ENCODE peak calls at places on chromosome 11, in five cellular contexts. V is fibroblast of pulmonary artery; Z is stimulated activated CD8-positive, alpha-beta memory T cell treated with anti-CD3 and anti-CD28 coated beads, Interleukin-2, amount 100 ng/mL, for 1 hour; Q is A172; T is NCI-H2081. M is an unnamed sample.

GRCh38 chr11:109851780-109852390 is 241.3 kb upstream of the ZC3H12C start:
- DNase-seq in Q (no peak), Z (no peak), T (no peak), V (peak), M (no peak)

GRCh38 chr11:81725691-81726090 is 1008.0 kb downstream of the FAM181B start:
- DNase-seq in Q (peak), V (peak), T (no peak), Z (no peak), M (no peak)

GRCh38 chr11:7612661-7613393 is 60.5 kb downstream of the CYB5R2 start:
- DNase-seq in T (no peak), V (peak), Z (no peak), Q (no peak), M (no peak)

GRCh38 chr11:76114238-76114637 is 92.1 kb downstream of the WNT11 start:
- DNase-seq in T (no peak), V (no peak), Q (no peak), Z (no peak), M (no peak)

GRCh38 chr11:19598456-19598855 is 114.2 kb upstream of the NAV2 start:
- DNase-seq in Q (no peak), Z (no peak), V (no peak), T (no peak), M (no peak)

GRCh38 chr11:19049351-19049750 is 11.2 kb downstream of the MRGPRX2 start:
- DNase-seq in Z (no peak), Q (no peak), T (no peak), V (no peak), M (no peak)

GRCh38 chr11:2276999-2277328 is 6.6 kb upstream of the ASCL2 start:
- DNase-seq in Q (no peak), T (no peak), V (no peak), Z (no peak), M (no peak)

GRCh38 chr11:83051760-83052671 is 19.7 kb downstream of the RAB30 start:
- DNase-seq in Q (peak), T (peak), V (peak), Z (no peak), M (peak)

GRCh38 chr11:43419460-43419859 is 60.7 kb downstream of the TTC17 start:
- DNase-seq in Z (no peak), V (peak), T (peak), Q (peak), M (no peak)

GRCh38 chr11:100719362-100719761 is 32.3 kb downstream of the ARHGAP42 start:
- DNase-seq in Q (no peak), V (peak), Z (no peak), T (peak), M (no peak)

GRCh38 chr11:57499413-57499982 is 16.0 kb downstream of the SLC43A1 start:
- DNase-seq in V (peak), Z (no peak), T (no peak), Q (peak), M (peak)

GRCh38 chr11:61415381-61415780 is 14.4 kb downstream of the CPSF7 start:
- DNase-seq in Q (no peak), T (no peak), Z (no peak), V (no peak), M (no peak)

GRCh38 chr11:73268671-73269271 is 3.4 kb upstream of the P2RY6 start:
- DNase-seq in Q (no peak), T (no peak), V (no peak), Z (no peak), M (no peak)